ENCODE peak calls at places on chromosome 7, in six cellular contexts. One of them, this sample, is unnamed.

GRCh38 chr7:595621-596010 is 76.0 kb upstream of the PDGFA start:
- DNase-seq in uterus: no peak
- DNase-seq in CD4-positive, alpha-beta memory T cell: no peak
- DNase-seq in skeletal muscle cell: no peak
- DNase-seq in brain microvascular endothelial cell: no peak
- DNase-seq in GM23248: no peak
- DNase-seq in this sample: no peak

GRCh38 chr7:52764502-52765169 is 270.8 kb upstream of the POM121L12 start:
- DNase-seq in uterus: no peak
- DNase-seq in CD4-positive, alpha-beta memory T cell: no peak
- DNase-seq in skeletal muscle cell: no peak
- DNase-seq in brain microvascular endothelial cell: no peak
- DNase-seq in GM23248: no peak
- DNase-seq in this sample: no peak

GRCh38 chr7:131488361-131488760 is 68.1 kb downstream of the PODXL start:
- DNase-seq in uterus: no peak
- DNase-seq in CD4-positive, alpha-beta memory T cell: no peak
- DNase-seq in skeletal muscle cell: no peak
- DNase-seq in brain microvascular endothelial cell: peak; percentile 11
- DNase-seq in GM23248: peak; percentile 57
- DNase-seq in this sample: no peak

GRCh38 chr7:460374-461117 is 59.1 kb downstream of the PDGFA start:
- DNase-seq in uterus: no peak
- DNase-seq in CD4-positive, alpha-beta memory T cell: no peak
- DNase-seq in skeletal muscle cell: no peak
- DNase-seq in brain microvascular endothelial cell: no peak
- DNase-seq in GM23248: peak; percentile 73
- DNase-seq in this sample: no peak

GRCh38 chr7:98281757-98282652 is 519 bp downstream of the BRI3 start:
- DNase-seq in uterus: peak; percentile 40
- DNase-seq in CD4-positive, alpha-beta memory T cell: no peak
- DNase-seq in skeletal muscle cell: no peak
- DNase-seq in brain microvascular endothelial cell: no peak
- DNase-seq in GM23248: peak; percentile 56
- DNase-seq in this sample: no peak

GRCh38 chr7:16270844-16271243 is 150.5 kb downstream of the CRPPA start:
- DNase-seq in uterus: no peak
- DNase-seq in CD4-positive, alpha-beta memory T cell: no peak
- DNase-seq in skeletal muscle cell: no peak
- DNase-seq in brain microvascular endothelial cell: no peak
- DNase-seq in GM23248: no peak
- DNase-seq in this sample: no peak

GRCh38 chr7:29723599-29723998 is 82.7 kb upstream of the WIPF3 start:
- DNase-seq in uterus: no peak
- DNase-seq in CD4-positive, alpha-beta memory T cell: no peak
- DNase-seq in skeletal muscle cell: peak; percentile 18
- DNase-seq in brain microvascular endothelial cell: peak; percentile 25
- DNase-seq in GM23248: peak; percentile 11
- DNase-seq in this sample: no peak

GRCh38 chr7:121547341-121548092 is 151.4 kb upstream of the FAM3C start:
- DNase-seq in uterus: no peak
- DNase-seq in CD4-positive, alpha-beta memory T cell: peak; percentile 58
- DNase-seq in skeletal muscle cell: peak; percentile 30
- DNase-seq in brain microvascular endothelial cell: peak; percentile 40
- DNase-seq in GM23248: peak; percentile 87
- DNase-seq in this sample: peak; percentile 30

GRCh38 chr7:152050547-152050971 is 25.1 kb downstream of the GALNT11 start:
- DNase-seq in uterus: no peak
- DNase-seq in CD4-positive, alpha-beta memory T cell: no peak
- DNase-seq in skeletal muscle cell: peak; percentile 29
- DNase-seq in brain microvascular endothelial cell: no peak
- DNase-seq in GM23248: peak; percentile 42
- DNase-seq in this sample: no peak

GRCh38 chr7:99779949-99780348 is 4.0 kb downstream of the CYP3A4 start:
- DNase-seq in uterus: no peak
- DNase-seq in CD4-positive, alpha-beta memory T cell: no peak
- DNase-seq in skeletal muscle cell: no peak
- DNase-seq in brain microvascular endothelial cell: no peak
- DNase-seq in GM23248: no peak
- DNase-seq in this sample: no peak

GRCh38 chr7:106356-106755 is 86.0 kb upstream of the FAM20C start:
- DNase-seq in uterus: no peak
- DNase-seq in CD4-positive, alpha-beta memory T cell: no peak
- DNase-seq in skeletal muscle cell: no peak
- DNase-seq in brain microvascular endothelial cell: no peak
- DNase-seq in GM23248: no peak
- DNase-seq in this sample: no peak

GRCh38 chr7:12386237-12386839 is 17.3 kb downstream of the VWDE start:
- DNase-seq in uterus: no peak
- DNase-seq in CD4-positive, alpha-beta memory T cell: no peak
- DNase-seq in skeletal muscle cell: no peak
- DNase-seq in brain microvascular endothelial cell: no peak
- DNase-seq in GM23248: no peak
- DNase-seq in this sample: no peak

GRCh38 chr7:108561047-108561619 is 8.4 kb downstream of the THAP5 start:
- DNase-seq in uterus: no peak
- DNase-seq in CD4-positive, alpha-beta memory T cell: no peak
- DNase-seq in skeletal muscle cell: no peak
- DNase-seq in brain microvascular endothelial cell: no peak
- DNase-seq in GM23248: peak; percentile 45
- DNase-seq in this sample: no peak

GRCh38 chr7:140671966-140672365 is 779 bp upstream of the ADCK2 start:
- DNase-seq in uterus: no peak
- DNase-seq in CD4-positive, alpha-beta memory T cell: no peak
- DNase-seq in skeletal muscle cell: no peak
- DNase-seq in brain microvascular endothelial cell: no peak
- DNase-seq in GM23248: no peak
- DNase-seq in this sample: no peak

GRCh38 chr7:73769481-73770001 is 529 bp downstream of the CLDN3 start:
- DNase-seq in uterus: no peak
- DNase-seq in CD4-positive, alpha-beta memory T cell: no peak
- DNase-seq in skeletal muscle cell: no peak
- DNase-seq in brain microvascular endothelial cell: no peak
- DNase-seq in GM23248: no peak
- DNase-seq in this sample: no peak
- H3K4me3 ChIP-seq in uterus: no peak overlapping the region
- H3K4me3 ChIP-seq in CD4-positive, alpha-beta memory T cell: no peak overlapping the region
- H3K4me3 ChIP-seq in skeletal muscle cell: no peak overlapping the region
- H3K4me3 ChIP-seq in brain microvascular endothelial cell: no peak overlapping the region
- H3K4me3 ChIP-seq in GM23248: no peak overlapping the region
- H3K4me3 ChIP-seq in this sample: no peak overlapping the region

GRCh38 chr7:158815046-158815445 is 14.3 kb downstream of the ESYT2 start:
- DNase-seq in uterus: no peak
- DNase-seq in CD4-positive, alpha-beta memory T cell: no peak
- DNase-seq in skeletal muscle cell: peak; percentile 54
- DNase-seq in brain microvascular endothelial cell: peak; percentile 48
- DNase-seq in GM23248: no peak
- DNase-seq in this sample: no peak
- H3K4me3 ChIP-seq in uterus: no peak overlapping the region
- H3K4me3 ChIP-seq in CD4-positive, alpha-beta memory T cell: no peak overlapping the region
- H3K4me3 ChIP-seq in skeletal muscle cell: no peak overlapping the region
- H3K4me3 ChIP-seq in brain microvascular endothelial cell: no peak overlapping the region
- H3K4me3 ChIP-seq in GM23248: no peak overlapping the region
- H3K4me3 ChIP-seq in this sample: no peak overlapping the region

DNA sequence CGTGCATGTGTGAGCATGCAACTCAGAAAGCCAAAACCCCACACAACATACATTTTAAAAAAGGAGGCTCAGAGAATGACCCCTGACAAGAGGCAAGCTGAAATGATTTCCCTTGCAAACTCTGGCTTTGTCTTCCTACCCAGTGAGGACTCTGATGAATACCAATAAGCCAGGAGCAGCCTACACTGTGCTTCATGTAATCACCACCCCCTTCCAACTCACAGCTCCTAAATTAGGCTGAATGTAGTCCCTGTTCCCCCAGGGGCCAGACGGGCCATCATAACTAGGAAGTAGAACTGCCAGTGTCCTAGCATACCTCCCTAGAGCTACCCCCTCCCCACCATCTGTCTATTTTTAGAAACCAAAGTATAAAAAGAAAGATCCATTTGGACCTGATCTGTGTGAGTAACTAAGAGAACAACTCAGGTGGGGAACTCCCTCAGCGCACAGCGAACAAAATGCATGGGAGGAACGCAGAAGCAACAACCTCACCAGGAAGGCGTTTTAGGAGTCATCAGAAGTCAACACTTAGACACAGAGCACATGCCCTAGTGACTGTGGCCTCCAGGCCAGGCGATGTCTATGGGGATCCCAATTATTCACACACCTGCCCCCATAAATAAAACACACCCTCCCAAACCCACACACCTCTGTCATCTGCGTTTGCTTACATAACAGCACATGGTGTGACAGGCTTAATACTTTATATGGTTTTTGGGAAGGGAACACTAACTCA is 1.9 kb downstream of the DGKI start:
- DNase-seq in uterus: no peak
- DNase-seq in CD4-positive, alpha-beta memory T cell: no peak
- DNase-seq in skeletal muscle cell: no peak
- DNase-seq in brain microvascular endothelial cell: no peak
- DNase-seq in GM23248: no peak
- DNase-seq in this sample: no peak
- H3K4me3 ChIP-seq in uterus: no peak overlapping the region
- H3K4me3 ChIP-seq in CD4-positive, alpha-beta memory T cell: no peak overlapping the region
- H3K4me3 ChIP-seq in skeletal muscle cell: no peak overlapping the region
- H3K4me3 ChIP-seq in brain microvascular endothelial cell: no peak overlapping the region
- H3K4me3 ChIP-seq in GM23248: peak overlapping the region; percentile 73
- H3K4me3 ChIP-seq in this sample: no peak overlapping the region

GRCh38 chr7:158819571-158820203 is 9.6 kb downstream of the ESYT2 start:
- DNase-seq in uterus: no peak
- DNase-seq in CD4-positive, alpha-beta memory T cell: no peak
- DNase-seq in skeletal muscle cell: no peak
- DNase-seq in brain microvascular endothelial cell: no peak
- DNase-seq in GM23248: peak; percentile 69
- DNase-seq in this sample: no peak

GRCh38 chr7:158816271-158816670 is 13.0 kb downstream of the ESYT2 start:
- DNase-seq in uterus: no peak
- DNase-seq in CD4-positive, alpha-beta memory T cell: no peak
- DNase-seq in skeletal muscle cell: no peak
- DNase-seq in brain microvascular endothelial cell: no peak
- DNase-seq in GM23248: peak; percentile 33
- DNase-seq in this sample: no peak

GRCh38 chr7:158820656-158821055 is 8.7 kb downstream of the ESYT2 start:
- DNase-seq in uterus: no peak
- DNase-seq in CD4-positive, alpha-beta memory T cell: no peak
- DNase-seq in skeletal muscle cell: no peak
- DNase-seq in brain microvascular endothelial cell: no peak
- DNase-seq in GM23248: peak; percentile 59
- DNase-seq in this sample: no peak

GRCh38 chr7:158816995-158817394 is 12.3 kb downstream of the ESYT2 start:
- DNase-seq in uterus: no peak
- DNase-seq in CD4-positive, alpha-beta memory T cell: no peak
- DNase-seq in skeletal muscle cell: no peak
- DNase-seq in brain microvascular endothelial cell: no peak
- DNase-seq in GM23248: no peak
- DNase-seq in this sample: no peak

DNA sequence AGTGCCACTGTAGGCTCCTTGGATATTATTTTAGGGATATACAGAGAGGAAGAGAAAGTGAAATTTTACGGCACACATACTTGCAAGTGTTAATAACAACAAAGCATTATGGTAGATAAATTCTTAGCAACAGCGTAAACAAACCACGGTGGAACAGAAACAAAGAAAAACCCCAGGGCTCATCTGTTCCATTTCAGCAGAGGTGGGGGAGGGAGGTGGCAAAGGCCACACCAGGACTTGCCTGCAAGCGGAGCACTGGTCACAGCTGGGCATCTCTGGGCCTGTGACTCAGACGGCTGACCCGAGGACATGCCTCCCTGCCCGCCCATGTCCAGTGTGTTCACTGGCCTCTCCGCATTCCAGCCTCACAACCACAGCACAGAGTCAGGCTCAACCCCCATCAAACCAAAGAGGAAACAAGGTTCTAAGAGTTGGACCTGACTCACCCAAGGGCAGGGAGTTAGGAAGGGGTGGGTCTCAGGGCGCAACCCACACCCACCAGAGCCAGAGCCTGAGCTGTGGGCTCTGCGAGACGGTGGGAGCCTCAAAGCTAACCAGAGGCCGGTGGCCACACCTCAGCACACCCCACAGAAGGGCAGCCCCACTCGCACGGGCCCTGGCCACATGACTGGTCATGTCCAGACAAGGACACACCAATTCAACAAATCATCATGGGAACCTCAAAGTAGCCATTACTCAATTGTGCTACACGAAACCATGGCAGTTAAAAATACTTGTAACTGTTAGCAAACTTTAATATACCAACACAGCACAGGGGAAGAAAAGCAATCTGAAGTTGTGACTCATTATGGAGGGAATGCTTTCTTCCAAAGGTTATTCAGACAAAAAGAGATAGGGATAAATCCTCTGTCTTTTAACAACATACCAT is 10.7 kb downstream of the ESYT2 start:
- DNase-seq in uterus: peak; percentile 78
- DNase-seq in CD4-positive, alpha-beta memory T cell: peak; percentile 91
- DNase-seq in skeletal muscle cell: peak; percentile 91
- DNase-seq in brain microvascular endothelial cell: peak; percentile 99
- DNase-seq in GM23248: peak; percentile 98
- DNase-seq in this sample: peak; percentile 76
- H3K4me3 ChIP-seq in uterus: peak overlapping the region; percentile 21
- H3K4me3 ChIP-seq in CD4-positive, alpha-beta memory T cell: peak overlapping the region; percentile 53
- H3K4me3 ChIP-seq in skeletal muscle cell: peak overlapping the region; percentile 38
- H3K4me3 ChIP-seq in brain microvascular endothelial cell: peak overlapping the region; percentile 40
- H3K4me3 ChIP-seq in GM23248: peak overlapping the region; percentile 62
- H3K4me3 ChIP-seq in this sample: peak overlapping the region; percentile 46

GRCh38 chr7:155373359-155374273 is 75.9 kb downstream of the INSIG1 start:
- DNase-seq in uterus: no peak
- DNase-seq in CD4-positive, alpha-beta memory T cell: no peak
- DNase-seq in skeletal muscle cell: no peak
- DNase-seq in brain microvascular endothelial cell: no peak
- DNase-seq in GM23248: peak; percentile 29
- DNase-seq in this sample: no peak
- H3K4me3 ChIP-seq in uterus: peak overlapping the region; percentile 15
- H3K4me3 ChIP-seq in CD4-positive, alpha-beta memory T cell: no peak overlapping the region
- H3K4me3 ChIP-seq in skeletal muscle cell: peak overlapping the region; percentile 22
- H3K4me3 ChIP-seq in brain microvascular endothelial cell: no peak overlapping the region
- H3K4me3 ChIP-seq in GM23248: peak overlapping the region; percentile 27
- H3K4me3 ChIP-seq in this sample: peak overlapping the region; percentile 2

GRCh38 chr7:149414745-149415390 is 46.0 kb downstream of the ZNF777 start:
- DNase-seq in uterus: peak; percentile 50
- DNase-seq in CD4-positive, alpha-beta memory T cell: peak; percentile 35
- DNase-seq in skeletal muscle cell: peak; percentile 20
- DNase-seq in brain microvascular endothelial cell: peak; percentile 92
- DNase-seq in GM23248: peak; percentile 55
- DNase-seq in this sample: peak; percentile 64

GRCh38 chr7:149420006-149420405 is 40.9 kb downstream of the ZNF777 start:
- DNase-seq in uterus: no peak
- DNase-seq in CD4-positive, alpha-beta memory T cell: no peak
- DNase-seq in skeletal muscle cell: no peak
- DNase-seq in brain microvascular endothelial cell: no peak
- DNase-seq in GM23248: no peak
- DNase-seq in this sample: no peak

GRCh38 chr7:149414171-149414570 is 46.7 kb downstream of the ZNF777 start:
- DNase-seq in uterus: no peak
- DNase-seq in CD4-positive, alpha-beta memory T cell: no peak
- DNase-seq in skeletal muscle cell: no peak
- DNase-seq in brain microvascular endothelial cell: no peak
- DNase-seq in GM23248: no peak
- DNase-seq in this sample: no peak

GRCh38 chr7:149409889-149410288 is 51.0 kb downstream of the ZNF777 start:
- DNase-seq in uterus: no peak
- DNase-seq in CD4-positive, alpha-beta memory T cell: no peak
- DNase-seq in skeletal muscle cell: no peak
- DNase-seq in brain microvascular endothelial cell: no peak
- DNase-seq in GM23248: no peak
- DNase-seq in this sample: no peak

GRCh38 chr7:149415391-149416068 is 45.3 kb downstream of the ZNF777 start:
- DNase-seq in uterus: no peak
- DNase-seq in CD4-positive, alpha-beta memory T cell: peak; percentile 3
- DNase-seq in skeletal muscle cell: no peak
- DNase-seq in brain microvascular endothelial cell: no peak
- DNase-seq in GM23248: no peak
- DNase-seq in this sample: no peak
- H3K4me3 ChIP-seq in uterus: no peak overlapping the region
- H3K4me3 ChIP-seq in CD4-positive, alpha-beta memory T cell: no peak overlapping the region
- H3K4me3 ChIP-seq in skeletal muscle cell: peak overlapping the region; percentile 20
- H3K4me3 ChIP-seq in brain microvascular endothelial cell: peak overlapping the region; percentile 52
- H3K4me3 ChIP-seq in GM23248: peak overlapping the region; percentile 18
- H3K4me3 ChIP-seq in this sample: no peak overlapping the region